ENCODE peak calls at places on chromosomes 5 and 9, in four cellular contexts. One of them, this sample, is unnamed.

GRCh38 chr9:19028835-19029451 is 4.1 kb downstream of the SAXO1 start:
- DNase-seq in GM23248: peak; percentile 80
- DNase-seq in mesendoderm: peak; percentile 74
- DNase-seq in breast epithelium: no peak
- DNase-seq in this sample: no peak

GRCh38 chr9:33166263-33167083 is 663 bp downstream of the B4GALT1 start:
- DNase-seq in breast epithelium: peak; percentile 52
- DNase-seq in GM23248: peak; percentile 77
- DNase-seq in mesendoderm: peak; percentile 50
- DNase-seq in this sample: no peak

GRCh38 chr9:81789751-81790150 is 100.4 kb upstream of the TLE1 start:
- DNase-seq in GM23248: peak; percentile 67
- DNase-seq in mesendoderm: peak; percentile 80
- DNase-seq in breast epithelium: no peak
- DNase-seq in this sample: no peak

GRCh38 chr5:32116574-32117313 is 57.4 kb downstream of the GOLPH3 start:
- DNase-seq in mesendoderm: no peak
- DNase-seq in breast epithelium: no peak
- DNase-seq in GM23248: peak; percentile 58
- DNase-seq in this sample: no peak

GRCh38 chr5:65072836-65073620 is 304.3 kb downstream of the CWC27 start:
- DNase-seq in breast epithelium: no peak
- DNase-seq in GM23248: no peak
- DNase-seq in mesendoderm: no peak
- DNase-seq in this sample: no peak

GRCh38 chr5:112630246-112631009 is 107.3 kb upstream of the APC start:
- DNase-seq in breast epithelium: no peak
- DNase-seq in GM23248: peak; percentile 8
- DNase-seq in mesendoderm: no peak
- DNase-seq in this sample: no peak

GRCh38 chr9:72960446-72960845 is 7.6 kb upstream of the ALDH1A1 start:
- DNase-seq in mesendoderm: no peak
- DNase-seq in breast epithelium: no peak
- DNase-seq in GM23248: no peak
- DNase-seq in this sample: peak; percentile 43

GRCh38 chr5:45512521-45512920 is 183.7 kb downstream of the HCN1 start:
- DNase-seq in GM23248: no peak
- DNase-seq in breast epithelium: no peak
- DNase-seq in mesendoderm: peak; percentile 18
- DNase-seq in this sample: no peak

GRCh38 chr9:21974230-21974541 is 20.0 kb downstream of the CDKN2A start:
- DNase-seq in mesendoderm: no peak
- DNase-seq in breast epithelium: no peak
- DNase-seq in GM23248: no peak
- DNase-seq in this sample: no peak

GRCh38 chr9:33320568-33321261 is 30.4 kb downstream of the NFX1 start:
- DNase-seq in GM23248: peak; percentile 94
- DNase-seq in mesendoderm: no peak
- DNase-seq in breast epithelium: no peak
- DNase-seq in this sample: peak; percentile 52

GRCh38 chr9:132018957-132019405 is 60.7 kb downstream of the MED27 start:
- DNase-seq in GM23248: no peak
- DNase-seq in breast epithelium: no peak
- DNase-seq in mesendoderm: no peak
- DNase-seq in this sample: no peak

GRCh38 chr5:178223196-178223773 is 9.3 kb downstream of the PHYKPL start:
- DNase-seq in mesendoderm: peak; percentile 58
- DNase-seq in breast epithelium: no peak
- DNase-seq in GM23248: no peak
- DNase-seq in this sample: no peak

GRCh38 chr5:178223828-178224335 is 8.7 kb downstream of the PHYKPL start:
- DNase-seq in mesendoderm: peak; percentile 87
- DNase-seq in breast epithelium: no peak
- DNase-seq in GM23248: no peak
- DNase-seq in this sample: no peak

GRCh38 chr5:178222292-178222691 is 10.3 kb downstream of the PHYKPL start:
- DNase-seq in breast epithelium: no peak
- DNase-seq in mesendoderm: no peak
- DNase-seq in GM23248: no peak
- DNase-seq in this sample: no peak

GRCh38 chr5:178221857-178222256 is 10.7 kb downstream of the PHYKPL start:
- DNase-seq in mesendoderm: no peak
- DNase-seq in GM23248: no peak
- DNase-seq in breast epithelium: no peak
- DNase-seq in this sample: no peak

DNA sequence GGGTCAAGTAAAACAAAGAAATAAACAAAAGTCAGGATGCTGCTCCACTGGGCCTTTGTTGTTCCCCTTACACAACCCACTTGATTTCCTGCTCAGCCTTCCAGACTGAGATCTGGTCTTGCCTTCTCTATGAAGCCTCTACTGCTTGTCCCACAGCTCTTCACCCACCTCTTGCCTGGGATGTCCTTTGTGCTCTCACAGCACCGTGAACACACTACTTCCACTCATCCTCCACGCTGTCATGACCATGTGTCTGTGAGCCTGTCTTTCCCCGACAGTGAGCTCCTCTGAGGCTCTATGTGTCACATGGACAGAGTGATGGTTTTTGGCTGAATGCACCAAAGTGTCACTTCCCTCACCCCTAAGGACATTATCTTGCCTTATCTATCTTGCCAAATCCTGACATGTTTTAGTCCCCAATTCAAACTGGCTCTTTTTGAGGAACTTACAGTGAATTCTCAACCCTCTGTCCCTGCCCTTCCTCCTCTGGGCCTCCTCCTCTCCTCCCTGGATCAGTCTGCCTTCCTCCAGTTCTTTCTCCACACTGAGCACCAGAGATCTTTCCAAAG is 11.3 kb downstream of the PHYKPL start:
- DNase-seq in breast epithelium: no peak
- DNase-seq in GM23248: no peak
- DNase-seq in mesendoderm: no peak
- DNase-seq in this sample: no peak
- H3K27ac ChIP-seq in breast epithelium: peak overlapping the region; percentile 7
- H3K27ac ChIP-seq in GM23248: no peak overlapping the region
- H3K27ac ChIP-seq in mesendoderm: no peak overlapping the region
- H3K27ac ChIP-seq in this sample: no peak overlapping the region

GRCh38 chr9:124818431-124819281 is 34.6 kb upstream of the WDR38 start:
- DNase-seq in mesendoderm: peak; percentile 67
- DNase-seq in breast epithelium: peak; percentile 51
- DNase-seq in GM23248: peak; percentile 69
- DNase-seq in this sample: peak; percentile 88
- H3K27ac ChIP-seq in mesendoderm: no peak overlapping the region
- H3K27ac ChIP-seq in breast epithelium: peak overlapping the region; percentile 42
- H3K27ac ChIP-seq in GM23248: no peak overlapping the region
- H3K27ac ChIP-seq in this sample: peak overlapping the region; percentile 91

DNA sequence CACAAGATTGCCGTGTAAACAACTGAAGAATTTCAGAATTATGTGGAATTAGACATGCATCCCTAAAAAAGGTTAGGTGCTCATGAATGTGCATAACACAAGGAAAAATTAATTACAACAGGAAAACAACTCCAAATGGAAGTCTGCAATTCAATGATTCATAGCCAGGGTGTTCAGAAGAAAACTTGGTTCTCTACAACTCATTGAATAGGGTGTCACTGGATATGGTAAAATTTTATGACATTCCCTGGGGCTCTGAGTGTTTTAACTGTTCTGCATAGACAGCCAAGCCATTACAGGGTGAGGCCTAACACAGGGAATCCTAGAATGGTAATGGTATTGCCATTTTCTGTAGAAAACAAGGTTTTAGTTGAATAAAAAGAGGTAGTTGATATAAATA is 24.4 kb upstream of the ZSWIM6 start:
- DNase-seq in GM23248: no peak
- DNase-seq in breast epithelium: no peak
- DNase-seq in mesendoderm: no peak
- DNase-seq in this sample: no peak
- H3K27ac ChIP-seq in GM23248: peak overlapping the region; percentile 76
- H3K27ac ChIP-seq in breast epithelium: no peak overlapping the region
- H3K27ac ChIP-seq in mesendoderm: no peak overlapping the region
- H3K27ac ChIP-seq in this sample: no peak overlapping the region

GRCh38 chr5:307794-308579 is 13.5 kb upstream of the AHRR start:
- DNase-seq in GM23248: no peak
- DNase-seq in mesendoderm: no peak
- DNase-seq in breast epithelium: no peak
- DNase-seq in this sample: no peak
- H3K27ac ChIP-seq in GM23248: no peak overlapping the region
- H3K27ac ChIP-seq in mesendoderm: no peak overlapping the region
- H3K27ac ChIP-seq in breast epithelium: no peak overlapping the region
- H3K27ac ChIP-seq in this sample: no peak overlapping the region

GRCh38 chr9:95101326-95101725 is 216.2 kb downstream of the FANCC start:
- DNase-seq in mesendoderm: no peak
- DNase-seq in GM23248: no peak
- DNase-seq in breast epithelium: no peak
- DNase-seq in this sample: no peak

GRCh38 chr9:95097279-95097678 is 220.2 kb downstream of the FANCC start:
- DNase-seq in GM23248: no peak
- DNase-seq in mesendoderm: no peak
- DNase-seq in breast epithelium: no peak
- DNase-seq in this sample: no peak

GRCh38 chr9:95098391-95098921 is 219.1 kb downstream of the FANCC start:
- DNase-seq in breast epithelium: no peak
- DNase-seq in GM23248: no peak
- DNase-seq in mesendoderm: no peak
- DNase-seq in this sample: no peak

GRCh38 chr9:95100071-95100627 is 217.4 kb downstream of the FANCC start:
- DNase-seq in GM23248: peak; percentile 62
- DNase-seq in mesendoderm: no peak
- DNase-seq in breast epithelium: no peak
- DNase-seq in this sample: no peak

DNA sequence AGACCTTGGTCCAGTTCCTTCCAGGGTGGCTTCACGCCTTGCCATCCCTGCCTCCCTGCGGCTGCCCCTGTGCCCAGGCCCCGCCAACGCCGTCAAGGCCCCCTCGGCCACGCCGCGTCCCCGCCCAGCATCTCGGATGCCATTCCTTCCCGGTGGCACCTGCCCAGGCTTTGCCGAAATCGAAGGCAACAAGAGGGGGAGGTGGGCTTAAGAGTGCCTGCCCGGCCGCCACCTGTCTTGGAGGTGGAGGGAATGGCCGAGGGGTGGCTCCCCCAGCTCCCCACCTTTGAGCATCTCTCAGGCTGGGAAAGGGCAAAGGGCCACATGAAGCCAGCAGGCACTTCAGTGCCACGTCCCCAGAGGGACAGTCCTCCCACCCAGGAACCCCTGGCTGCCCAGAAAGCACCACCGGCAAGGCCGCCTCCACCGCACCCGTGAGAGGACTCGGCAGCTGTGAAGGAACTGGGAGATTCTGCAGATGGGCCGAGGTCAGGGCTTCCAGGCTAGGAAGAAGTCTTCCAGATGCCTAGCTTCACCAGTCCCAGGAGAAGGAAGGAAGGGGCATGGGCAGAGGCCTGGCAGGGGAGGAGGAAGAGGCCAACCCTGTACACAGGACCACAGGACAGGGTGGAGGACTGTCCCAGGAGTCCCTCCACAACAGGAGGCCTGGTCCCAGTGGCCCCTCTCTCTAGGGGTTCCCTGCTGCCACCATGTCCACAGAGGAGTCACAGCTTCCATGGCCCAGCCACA is 218.0 kb downstream of the FANCC start:
- DNase-seq in breast epithelium: no peak
- DNase-seq in mesendoderm: no peak
- DNase-seq in GM23248: no peak
- DNase-seq in this sample: no peak
- H3K27ac ChIP-seq in breast epithelium: peak overlapping the region; percentile 68
- H3K27ac ChIP-seq in mesendoderm: no peak overlapping the region
- H3K27ac ChIP-seq in GM23248: peak overlapping the region; percentile 19
- H3K27ac ChIP-seq in this sample: peak overlapping the region; percentile 97

GRCh38 chr5:178463321-178464155 is 126.7 kb downstream of the COL23A1 start:
- DNase-seq in GM23248: no peak
- DNase-seq in breast epithelium: no peak
- DNase-seq in mesendoderm: no peak
- DNase-seq in this sample: no peak
- H3K27ac ChIP-seq in GM23248: no peak overlapping the region
- H3K27ac ChIP-seq in breast epithelium: no peak overlapping the region
- H3K27ac ChIP-seq in mesendoderm: no peak overlapping the region
- H3K27ac ChIP-seq in this sample: no peak overlapping the region

GRCh38 chr5:147504535-147504934 is 5.3 kb downstream of the DPYSL3 start:
- DNase-seq in GM23248: peak; percentile 26
- DNase-seq in breast epithelium: no peak
- DNase-seq in mesendoderm: no peak
- DNase-seq in this sample: no peak
- H3K27ac ChIP-seq in GM23248: peak overlapping the region; percentile 63
- H3K27ac ChIP-seq in breast epithelium: peak overlapping the region; percentile 55
- H3K27ac ChIP-seq in mesendoderm: no peak overlapping the region
- H3K27ac ChIP-seq in this sample: no peak overlapping the region

GRCh38 chr5:18052569-18052968 is 418.3 kb downstream of the TAF11L14 start:
- DNase-seq in breast epithelium: no peak
- DNase-seq in GM23248: no peak
- DNase-seq in mesendoderm: no peak
- DNase-seq in this sample: no peak

GRCh38 chr5:18048449-18048848 is 414.2 kb downstream of the TAF11L14 start:
- DNase-seq in mesendoderm: no peak
- DNase-seq in breast epithelium: no peak
- DNase-seq in GM23248: no peak
- DNase-seq in this sample: no peak

GRCh38 chr5:18050344-18050743 is 416.1 kb downstream of the TAF11L14 start:
- DNase-seq in breast epithelium: no peak
- DNase-seq in mesendoderm: no peak
- DNase-seq in GM23248: no peak
- DNase-seq in this sample: no peak
- H3K27ac ChIP-seq in breast epithelium: no peak overlapping the region
- H3K27ac ChIP-seq in mesendoderm: no peak overlapping the region
- H3K27ac ChIP-seq in GM23248: no peak overlapping the region
- H3K27ac ChIP-seq in this sample: no peak overlapping the region

DNA sequence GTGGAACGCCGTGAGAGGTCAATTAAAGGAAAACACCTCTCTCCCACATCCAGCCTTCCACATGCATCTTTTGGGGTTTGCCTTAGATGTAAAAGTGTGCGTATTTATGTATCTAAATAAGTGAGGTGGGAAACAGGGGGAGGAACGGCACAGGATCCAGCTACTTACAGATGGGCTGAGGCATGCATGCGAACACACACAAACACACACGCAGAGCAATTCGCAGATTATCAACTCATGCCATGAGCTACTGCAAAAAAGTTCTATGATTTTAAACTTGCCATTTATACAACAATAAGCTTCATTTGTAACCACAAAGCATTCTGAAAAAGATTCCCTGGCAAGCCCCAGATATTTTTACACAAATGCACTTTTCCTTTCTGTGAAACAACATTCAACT is 242.0 kb downstream of the BNC2 start:
- DNase-seq in GM23248: peak; percentile 42
- DNase-seq in breast epithelium: no peak
- DNase-seq in mesendoderm: no peak
- DNase-seq in this sample: no peak
- H3K27ac ChIP-seq in GM23248: peak overlapping the region; percentile 68
- H3K27ac ChIP-seq in breast epithelium: peak overlapping the region; percentile 48
- H3K27ac ChIP-seq in mesendoderm: no peak overlapping the region
- H3K27ac ChIP-seq in this sample: no peak overlapping the region

GRCh38 chr5:1540831-1541661 is 17.3 kb upstream of the LPCAT1 start:
- DNase-seq in GM23248: no peak
- DNase-seq in breast epithelium: peak; percentile 12
- DNase-seq in mesendoderm: no peak
- DNase-seq in this sample: no peak
- H3K27ac ChIP-seq in GM23248: peak overlapping the region; percentile 32
- H3K27ac ChIP-seq in breast epithelium: peak overlapping the region; percentile 53
- H3K27ac ChIP-seq in mesendoderm: no peak overlapping the region
- H3K27ac ChIP-seq in this sample: no peak overlapping the region

This sample was measured in epithelial cell of prostate.